ENCODE peak calls at places on chromosomes 12 and 14, in five cellular contexts. One of them, this sample, is unnamed.

GRCh38 chr12:101875112-101875961 is 2.0 kb upstream of the DRAM1 start:
- DNase-seq in B cell: no peak
- DNase-seq in PC-3: no peak
- DNase-seq in fibroblast of mammary gland: no peak
- DNase-seq in A549: no peak
- DNase-seq in this sample: no peak

GRCh38 chr12:5505751-5506150 is 73.8 kb downstream of the NTF3 start:
- DNase-seq in B cell: no peak
- DNase-seq in PC-3: no peak
- DNase-seq in fibroblast of mammary gland: no peak
- DNase-seq in A549: no peak
- DNase-seq in this sample: no peak

GRCh38 chr12:67920432-67920831 is 68.8 kb upstream of the IFNG-AS1 start:
- DNase-seq in B cell: no peak
- DNase-seq in PC-3: peak
- DNase-seq in fibroblast of mammary gland: no peak
- DNase-seq in A549: no peak
- DNase-seq in this sample: no peak

GRCh38 chr12:48917857-48918537 is 7.3 kb downstream of the FKBP11 start:
- DNase-seq in B cell: no peak
- DNase-seq in PC-3: no peak
- DNase-seq in fibroblast of mammary gland: no peak
- DNase-seq in A549: no peak
- DNase-seq in this sample: no peak

GRCh38 chr12:49983892-49984291 is 11.1 kb downstream of the AQP6 start:
- DNase-seq in B cell: no peak
- DNase-seq in PC-3: peak
- DNase-seq in fibroblast of mammary gland: peak
- DNase-seq in A549: no peak
- DNase-seq in this sample: no peak

GRCh38 chr12:125280482-125281377 is 215.5 kb downstream of the AACS start:
- DNase-seq in B cell: no peak
- DNase-seq in PC-3: no peak
- DNase-seq in fibroblast of mammary gland: no peak
- DNase-seq in A549: peak
- DNase-seq in this sample: no peak

GRCh38 chr12:69589082-69589481 is 3.8 kb downstream of the CCT2 start:
- DNase-seq in B cell: no peak
- DNase-seq in PC-3: no peak
- DNase-seq in fibroblast of mammary gland: no peak
- DNase-seq in A549: no peak
- DNase-seq in this sample: no peak

GRCh38 chr14:34229140-34229539 is 232.9 kb downstream of the SPTSSA start:
- DNase-seq in B cell: no peak
- DNase-seq in PC-3: no peak
- DNase-seq in fibroblast of mammary gland: no peak
- DNase-seq in A549: no peak
- DNase-seq in this sample: no peak

GRCh38 chr12:85280138-85280983 is at the start of gene ALX1:
- DNase-seq in B cell: no peak
- DNase-seq in PC-3: no peak
- DNase-seq in fibroblast of mammary gland: peak
- DNase-seq in A549: peak
- DNase-seq in this sample: no peak

GRCh38 chr12:47244730-47245285 is 165.0 kb upstream of the AMIGO2 start:
- DNase-seq in B cell: no peak
- DNase-seq in PC-3: peak
- DNase-seq in fibroblast of mammary gland: no peak
- DNase-seq in A549: no peak
- DNase-seq in this sample: no peak

GRCh38 chr12:4086481-4086880 is 187.1 kb upstream of the CCND2 start:
- DNase-seq in B cell: no peak
- DNase-seq in PC-3: no peak
- DNase-seq in fibroblast of mammary gland: no peak
- DNase-seq in A549: no peak
- DNase-seq in this sample: no peak
- TF ChIP-seq CTCF in B cell: no peak
- TF ChIP-seq CTCF in PC-3: no peak
- TF ChIP-seq CTCF in fibroblast of mammary gland: no peak
- TF ChIP-seq CTCF in A549: no peak
- TF ChIP-seq CTCF in this sample: no peak

GRCh38 chr14:59022144-59022543 is 166.3 kb upstream of the DAAM1 start:
- DNase-seq in B cell: no peak
- DNase-seq in PC-3: peak
- DNase-seq in fibroblast of mammary gland: peak
- DNase-seq in A549: peak
- DNase-seq in this sample: no peak
- TF ChIP-seq CTCF in B cell: no peak
- TF ChIP-seq CTCF in PC-3: peak
- TF ChIP-seq CTCF in fibroblast of mammary gland: peak
- TF ChIP-seq CTCF in A549: peak
- TF ChIP-seq CTCF in this sample: peak

DNA sequence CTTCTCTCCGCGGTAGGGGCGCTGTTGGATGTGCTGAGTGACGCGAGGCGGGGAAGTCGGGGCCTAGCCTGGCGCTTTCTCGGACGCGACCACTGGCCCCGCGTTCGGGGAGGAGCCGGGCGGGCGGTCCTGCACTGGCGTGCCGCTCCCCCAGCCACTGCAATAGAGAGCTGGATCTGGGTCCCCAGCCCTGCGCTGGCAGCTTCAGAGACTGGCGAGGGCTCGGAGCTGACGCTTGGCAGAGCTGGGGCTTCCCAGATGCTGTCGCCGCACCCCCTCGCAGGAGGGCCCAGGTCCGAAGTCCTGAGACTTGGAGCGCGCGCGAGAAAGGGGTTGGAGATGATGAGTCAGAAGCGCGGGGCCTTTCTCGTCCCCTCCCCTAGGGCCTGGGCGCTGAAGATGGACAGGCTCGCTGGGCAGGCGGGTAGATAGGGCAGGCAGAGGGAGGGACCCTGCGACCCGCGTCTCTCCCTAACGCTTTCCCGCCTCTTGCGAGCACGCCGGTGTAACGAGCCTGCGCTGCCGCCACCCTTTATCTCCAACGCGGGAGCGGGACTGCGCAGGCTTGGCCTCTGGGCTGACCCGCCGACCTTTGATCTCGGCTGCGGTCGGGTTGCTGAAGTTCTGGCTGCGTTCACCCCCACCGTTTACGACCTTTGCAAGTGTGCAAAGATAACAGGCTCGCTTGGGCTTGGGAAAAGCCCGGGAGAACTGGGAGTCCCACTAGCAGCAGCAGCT is 3.0 kb downstream of the TMEM253 start:
- DNase-seq in B cell: peak
- DNase-seq in PC-3: peak
- DNase-seq in fibroblast of mammary gland: peak
- DNase-seq in A549: peak
- DNase-seq in this sample: peak
- TF ChIP-seq CTCF in B cell: peak
- TF ChIP-seq CTCF in PC-3: peak
- TF ChIP-seq CTCF in fibroblast of mammary gland: peak
- TF ChIP-seq CTCF in A549: peak
- TF ChIP-seq CTCF in this sample: peak

DNA sequence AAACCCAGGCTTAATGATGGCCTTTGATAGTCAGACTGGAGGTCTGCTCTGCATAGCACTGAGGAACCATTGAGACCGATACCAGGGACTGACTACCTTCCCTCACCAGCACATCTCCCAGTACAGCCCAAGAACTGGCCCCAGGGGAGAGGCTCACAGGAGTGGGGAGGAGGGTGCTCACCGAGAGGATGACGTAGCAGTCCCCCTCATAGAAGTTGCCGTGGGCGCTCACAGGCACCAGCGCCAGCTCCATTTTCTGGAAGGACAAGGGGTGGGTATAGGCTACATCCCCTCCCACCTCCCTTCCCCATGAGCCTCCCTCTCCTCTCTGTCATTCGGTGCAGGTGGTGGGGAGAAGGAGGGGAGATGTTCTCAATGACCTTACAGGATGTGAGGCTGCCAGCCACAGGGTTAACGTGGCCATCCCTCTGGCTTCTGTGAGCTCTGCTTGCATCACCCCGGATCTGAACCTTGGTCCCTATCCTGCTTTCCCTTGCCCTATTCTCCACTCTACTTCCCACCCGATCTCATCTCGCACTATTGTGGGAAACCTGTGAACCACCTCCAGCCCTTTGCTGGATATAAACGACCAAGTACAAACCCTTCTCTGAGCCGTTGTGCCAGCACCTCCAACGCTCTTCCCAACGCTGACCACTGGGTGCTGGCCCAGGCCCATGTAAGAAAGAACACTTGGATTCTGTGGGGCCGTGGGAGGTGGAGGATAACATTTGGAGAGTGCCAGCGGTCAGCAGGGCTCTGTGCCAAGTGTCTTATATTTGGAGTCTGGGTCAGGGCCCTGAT is 4.4 kb downstream of the AVIL start:
- DNase-seq in B cell: no peak
- DNase-seq in PC-3: no peak
- DNase-seq in fibroblast of mammary gland: peak
- DNase-seq in A549: no peak
- DNase-seq in this sample: no peak
- TF ChIP-seq CTCF in B cell: no peak
- TF ChIP-seq CTCF in PC-3: no peak
- TF ChIP-seq CTCF in fibroblast of mammary gland: peak
- TF ChIP-seq CTCF in A549: no peak
- TF ChIP-seq CTCF in this sample: no peak

DNA sequence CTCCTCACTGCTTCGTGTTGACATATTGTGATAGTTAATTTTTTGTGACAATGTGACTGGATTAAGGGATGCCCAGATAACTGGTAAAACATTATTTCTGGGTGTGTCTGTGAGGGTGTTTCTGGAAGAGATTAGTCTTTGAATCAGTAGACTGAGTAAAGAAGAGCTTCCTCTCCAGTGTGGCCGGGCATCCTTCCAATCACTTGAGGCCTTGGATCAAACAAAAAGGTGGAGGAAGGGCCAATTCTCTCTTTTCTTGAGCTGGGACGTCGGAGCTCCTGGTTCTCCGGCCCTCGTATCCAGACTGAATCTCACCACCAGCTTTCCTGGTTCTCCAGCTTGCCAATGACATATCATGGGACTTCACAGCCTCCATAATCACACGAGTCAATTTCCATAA is 240.4 kb downstream of the CHST11 start:
- DNase-seq in B cell: no peak
- DNase-seq in PC-3: no peak
- DNase-seq in fibroblast of mammary gland: peak
- DNase-seq in A549: no peak
- DNase-seq in this sample: no peak
- TF ChIP-seq CTCF in B cell: no peak
- TF ChIP-seq CTCF in PC-3: no peak
- TF ChIP-seq CTCF in fibroblast of mammary gland: no peak
- TF ChIP-seq CTCF in A549: no peak
- TF ChIP-seq CTCF in this sample: no peak

DNA sequence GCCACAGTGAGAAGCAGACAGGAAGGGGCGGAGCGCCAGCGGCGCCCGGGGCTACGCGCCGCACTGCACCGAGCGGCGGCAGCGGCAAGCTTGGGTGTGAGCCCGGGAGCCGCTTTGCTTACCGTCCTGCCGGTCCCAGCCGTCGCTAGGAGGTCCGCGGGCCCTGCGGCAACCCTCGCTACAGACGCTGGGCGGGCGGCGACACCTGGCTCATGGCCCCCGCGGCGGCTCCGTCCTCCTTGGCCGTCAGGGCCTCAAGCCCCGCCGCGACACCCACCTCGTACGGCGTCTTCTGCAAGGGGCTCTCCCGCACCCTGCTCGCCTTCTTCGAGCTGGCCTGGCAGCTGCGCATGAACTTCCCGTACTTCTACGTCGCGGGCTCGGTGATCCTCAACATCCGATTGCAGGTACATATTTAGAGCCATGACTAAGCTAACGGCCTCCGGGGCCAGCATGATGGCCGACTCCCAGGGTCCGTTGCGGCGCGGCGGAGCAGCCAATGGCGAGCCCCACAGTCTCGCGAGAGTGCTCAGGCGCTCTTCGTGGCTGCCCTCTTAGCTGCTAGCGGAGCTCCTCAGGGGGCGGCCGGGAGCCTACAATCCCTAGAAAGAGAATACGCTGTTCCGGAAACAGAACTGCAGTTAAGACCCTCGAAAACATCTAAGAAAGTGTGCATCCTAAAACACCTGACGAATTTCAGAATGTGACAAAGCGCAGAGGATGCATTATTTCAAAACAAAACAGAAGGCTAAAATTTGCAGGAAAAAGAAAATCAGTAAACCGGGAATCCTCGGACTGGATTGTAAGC is at the start of gene SMIM10L1:
- DNase-seq in B cell: peak
- DNase-seq in PC-3: peak
- DNase-seq in fibroblast of mammary gland: peak
- DNase-seq in A549: peak
- DNase-seq in this sample: peak
- TF ChIP-seq CTCF in B cell: no peak
- TF ChIP-seq CTCF in PC-3: no peak
- TF ChIP-seq CTCF in fibroblast of mammary gland: no peak
- TF ChIP-seq CTCF in A549: no peak
- TF ChIP-seq CTCF in this sample: no peak

DNA sequence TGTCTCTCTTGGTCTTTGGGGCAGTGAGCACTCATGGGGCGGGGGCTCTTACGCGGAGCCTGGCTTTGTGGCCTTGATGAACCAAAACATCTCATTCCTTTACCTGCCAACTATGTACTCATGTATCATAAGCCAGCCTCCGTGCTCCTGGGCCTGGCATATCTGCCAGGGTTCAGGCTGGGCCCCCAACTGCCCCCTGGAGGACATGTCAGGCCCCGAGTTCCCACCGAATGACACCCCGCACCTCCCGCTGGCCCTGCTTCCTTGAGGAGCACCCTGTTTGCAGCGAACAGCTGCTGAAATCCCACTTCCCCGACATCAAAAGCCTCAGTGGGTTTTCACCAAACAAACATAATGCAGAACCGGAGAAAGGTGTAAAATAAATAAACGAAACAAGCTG is 139.3 kb downstream of the RBM19 start:
- DNase-seq in B cell: no peak
- DNase-seq in PC-3: no peak
- DNase-seq in fibroblast of mammary gland: no peak
- DNase-seq in A549: no peak
- DNase-seq in this sample: no peak
- TF ChIP-seq CTCF in B cell: no peak
- TF ChIP-seq CTCF in PC-3: peak
- TF ChIP-seq CTCF in fibroblast of mammary gland: no peak
- TF ChIP-seq CTCF in A549: no peak
- TF ChIP-seq CTCF in this sample: no peak

DNA sequence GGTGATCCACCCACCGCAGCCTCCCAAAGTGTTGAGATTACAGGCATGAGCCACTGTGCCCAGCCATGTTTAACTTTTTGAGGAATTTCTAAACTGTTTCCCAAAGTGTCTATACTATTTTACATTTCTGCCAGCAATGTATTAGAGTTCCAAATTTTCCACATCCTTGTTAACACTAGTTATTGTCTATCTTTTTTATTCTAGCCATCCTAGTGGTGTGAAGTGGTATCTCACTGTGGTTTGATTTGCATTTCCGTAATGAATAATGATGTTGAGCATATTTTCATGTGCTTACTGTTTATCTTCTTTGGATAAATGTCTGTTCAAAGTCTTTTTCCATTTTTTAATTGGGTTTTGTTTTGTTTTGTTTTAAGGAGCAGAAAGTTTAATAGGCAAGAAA is 14.7 kb downstream of the TXNRD1 start:
- DNase-seq in B cell: no peak
- DNase-seq in PC-3: no peak
- DNase-seq in fibroblast of mammary gland: no peak
- DNase-seq in A549: no peak
- DNase-seq in this sample: no peak
- TF ChIP-seq CTCF in B cell: no peak
- TF ChIP-seq CTCF in PC-3: no peak
- TF ChIP-seq CTCF in fibroblast of mammary gland: no peak
- TF ChIP-seq CTCF in A549: no peak
- TF ChIP-seq CTCF in this sample: no peak

GRCh38 chr12:110355080-110355479 is 48.4 kb downstream of the ANAPC7 start:
- DNase-seq in B cell: peak
- DNase-seq in PC-3: peak
- DNase-seq in fibroblast of mammary gland: no peak
- DNase-seq in A549: peak
- DNase-seq in this sample: no peak
- TF ChIP-seq CTCF in B cell: peak
- TF ChIP-seq CTCF in PC-3: peak
- TF ChIP-seq CTCF in fibroblast of mammary gland: peak
- TF ChIP-seq CTCF in A549: peak
- TF ChIP-seq CTCF in this sample: peak

This sample was measured in GM12864.